ENCODE peak calls at places on chromosomes 13 and 19, in seven cellular contexts. O, J, G, T, C, K and F are unnamed samples.

GRCh38 chr13:36430247-36431203 is 1.8 kb upstream of the CCNA1 start:
- DNase-seq in O (no peak), J (no peak), G (peak; percentile 15), T (no peak), C (peak; percentile 52), K (no peak), F (no peak)

GRCh38 chr13:59112375-59112774 is 1051.4 kb downstream of the DIAPH3 start:
- DNase-seq in O (peak; percentile 11), J (no peak), G (no peak), T (no peak), C (no peak), K (peak; percentile 71), F (no peak)

GRCh38 chr19:34375598-34375997 is 10.6 kb downstream of the GPI start:
- DNase-seq in O (no peak), J (no peak), G (no peak), T (no peak), C (no peak), K (no peak), F (no peak)

GRCh38 chr13:31476266-31476665 is 263.1 kb upstream of the RXFP2 start:
- DNase-seq in O (no peak), J (peak; percentile 25), G (peak; percentile 35), T (no peak), C (peak; percentile 33), K (no peak), F (no peak)

GRCh38 chr13:79404985-79405384 is 1.1 kb downstream of the RBM26 start:
- DNase-seq in O (no peak), J (no peak), G (no peak), T (no peak), C (no peak), K (peak; percentile 31), F (no peak)

GRCh38 chr19:14556662-14557188 is 15.1 kb downstream of the NDUFB7 start:
- DNase-seq in O (peak; percentile 82), J (peak; percentile 72), G (peak; percentile 85), T (no peak), C (peak; percentile 83), K (peak; percentile 79), F (peak; percentile 88)

GRCh38 chr19:44741841-44742352 is 6.6 kb upstream of the BCL3 start:
- DNase-seq in O (peak; percentile 97), J (peak; percentile 97), G (no peak), T (peak; percentile 87), C (peak; percentile 98), K (peak; percentile 98), F (no peak)

GRCh38 chr19:47230122-47230920 is 678 bp downstream of the BBC3 start:
- DNase-seq in O (peak; percentile 82), J (peak; percentile 72), G (peak; percentile 49), T (peak; percentile 65), C (peak; percentile 78), K (peak; percentile 61), F (peak; percentile 85)

GRCh38 chr13:52165410-52165809 is 6.0 kb upstream of the NEK3 start:
- DNase-seq in O (no peak), J (no peak), G (no peak), T (no peak), C (no peak), K (peak; percentile 5), F (no peak)

GRCh38 chr13:32443111-32443510 is 15.2 kb upstream of the N4BP2L1 start:
- DNase-seq in O (peak; percentile 35), J (peak; percentile 31), G (peak; percentile 11), T (peak; percentile 47), C (no peak), K (peak; percentile 43), F (peak; percentile 34)

GRCh38 chr13:22227895-22228294 is 557.0 kb downstream of the FGF9 start:
- DNase-seq in O (no peak), J (no peak), G (no peak), T (no peak), C (no peak), K (no peak), F (no peak)

GRCh38 chr13:105597573-105597972 is 937.9 kb downstream of the EFNB2 start:
- DNase-seq in O (no peak), J (no peak), G (no peak), T (no peak), C (no peak), K (no peak), F (no peak)

GRCh38 chr13:40509876-40510275 is 156.6 kb downstream of the FOXO1 start:
- DNase-seq in O (no peak), J (no peak), G (no peak), T (no peak), C (no peak), K (no peak), F (no peak)

GRCh38 chr19:29620931-29621351 is 14.9 kb downstream of the POP4 start:
- DNase-seq in O (peak; percentile 18), J (no peak), G (no peak), T (no peak), C (no peak), K (no peak), F (no peak)

GRCh38 chr13:98269386-98269785 is 92.3 kb upstream of the RNF113B start:
- DNase-seq in O (no peak), J (no peak), G (no peak), T (no peak), C (no peak), K (no peak), F (no peak)

GRCh38 chr13:106083620-106084350 is 451.7 kb downstream of the EFNB2 start:
- DNase-seq in O (peak; percentile 43), J (peak; percentile 63), G (peak; percentile 31), T (peak; percentile 67), C (no peak), K (peak; percentile 86), F (no peak)

GRCh38 chr19:29711584-29712132 is 3.4 kb downstream of the C19orf12 start:
- DNase-seq in O (no peak), J (no peak), G (no peak), T (no peak), C (no peak), K (no peak), F (no peak)

GRCh38 chr13:44141213-44141724 is 232.4 kb upstream of the SERP2 start:
- DNase-seq in O (no peak), J (peak; percentile 34), G (peak; percentile 13), T (no peak), C (no peak), K (no peak), F (no peak)

GRCh38 chr13:101204270-101205011 is 211.9 kb downstream of the NALCN start:
- DNase-seq in O (no peak), J (no peak), G (no peak), T (no peak), C (no peak), K (no peak), F (no peak)

GRCh38 chr19:29667941-29668340 is 2.7 kb downstream of the PLEKHF1 start:
- DNase-seq in O (peak; percentile 56), J (no peak), G (no peak), T (no peak), C (no peak), K (no peak), F (no peak)

GRCh38 chr13:19982447-19983043 is 24.0 kb downstream of the ZMYM2 start:
- DNase-seq in O (no peak), J (no peak), G (no peak), T (no peak), C (no peak), K (no peak), F (no peak)

GRCh38 chr13:30466841-30467252 is 1.1 kb upstream of the HMGB1 start:
- DNase-seq in O (no peak), J (no peak), G (no peak), T (no peak), C (no peak), K (no peak), F (peak; percentile 48)

GRCh38 chr13:59562924-59563323 is 600.8 kb downstream of the DIAPH3 start:
- DNase-seq in O (no peak), J (no peak), G (no peak), T (no peak), C (no peak), K (no peak), F (no peak)

GRCh38 chr13:90453342-90453741 is 894.1 kb upstream of the MIR17HG start:
- DNase-seq in O (no peak), J (no peak), G (no peak), T (no peak), C (no peak), K (no peak), F (no peak)

GRCh38 chr13:111398715-111399299 is 78.4 kb downstream of the TEX29 start:
- DNase-seq in O (no peak), J (no peak), G (no peak), T (no peak), C (no peak), K (no peak), F (no peak)

GRCh38 chr13:23617551-23618014 is 47.4 kb downstream of the TNFRSF19 start:
- DNase-seq in O (no peak), J (no peak), G (no peak), T (no peak), C (no peak), K (no peak), F (no peak)

GRCh38 chr19:50812474-50812873 is 11.1 kb downstream of the KLK1 start:
- DNase-seq in O (no peak), J (no peak), G (no peak), T (no peak), C (no peak), K (no peak), F (no peak)

GRCh38 chr13:51047434-51048165 is 63.5 kb downstream of the C13orf42 start:
- DNase-seq in O (no peak), J (no peak), G (no peak), T (no peak), C (no peak), K (no peak), F (no peak)
- TF ChIP-seq CTCF in O (no peak), J (no peak), G (no peak), T (no peak), C (no peak), K (no peak), F (no peak)

DNA sequence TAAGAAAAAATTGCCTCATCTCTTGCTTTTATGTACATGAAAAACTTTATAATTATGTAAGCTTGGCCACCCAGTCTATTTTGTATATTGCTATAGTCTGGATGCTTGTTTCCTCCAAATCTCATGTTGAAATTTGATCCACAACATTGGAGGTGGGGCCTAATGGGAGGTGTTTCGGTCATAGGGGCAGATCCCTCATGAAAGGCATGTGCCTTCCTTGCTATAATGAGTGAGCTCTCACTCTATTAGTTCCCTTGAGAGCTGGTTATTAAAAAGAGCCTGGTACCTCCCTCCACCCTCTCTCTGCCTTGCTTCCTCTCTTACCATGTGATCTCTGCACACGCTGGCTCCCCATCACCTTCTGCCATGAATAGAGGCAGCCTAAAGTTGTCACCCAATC is 1005.1 kb downstream of the PCDH9 start:
- DNase-seq in O (no peak), J (no peak), G (no peak), T (no peak), C (no peak), K (no peak), F (no peak)
- H3K36me3 ChIP-seq in O (no peaks in the 10 kb centered on the region), J (no peaks in the 10 kb centered on the region), G (no peaks in the 10 kb centered on the region), T (no peaks in the 10 kb centered on the region), C (no peaks in the 10 kb centered on the region), K (no peaks in the 10 kb centered on the region), F (no peaks in the 10 kb centered on the region)

DNA sequence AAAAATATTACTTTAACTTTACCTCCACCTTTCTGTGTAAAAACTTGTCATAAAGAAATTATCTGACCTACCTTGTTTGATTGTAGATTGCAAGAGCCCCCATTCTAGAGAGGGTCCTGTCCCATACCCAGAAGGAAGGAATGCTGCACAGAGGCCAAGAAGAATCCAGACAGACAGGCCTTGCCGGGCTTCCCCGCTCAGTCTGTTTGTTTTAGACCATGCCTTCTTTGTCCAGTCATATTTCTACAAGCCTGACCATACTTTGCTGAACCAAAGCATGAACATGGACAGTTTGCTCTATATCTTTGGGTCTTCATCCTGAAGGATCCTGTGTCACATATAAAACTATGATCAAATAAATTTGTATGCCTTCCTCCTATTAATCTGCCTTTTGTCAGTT is 95.8 kb upstream of the MYCBP2 start:
- DNase-seq in O (no peak), J (no peak), G (no peak), T (peak; percentile 37), C (no peak), K (no peak), F (no peak)
- TF ChIP-seq CTCF in O (no peak), J (no peak), G (no peak), T (no peak), C (no peak), K (no peak), F (no peak)

GRCh38 chr19:48452255-48452654 is 3.1 kb upstream of the KCNJ14 start:
- DNase-seq in O (peak; percentile 46), J (no peak), G (no peak), T (no peak), C (no peak), K (no peak), F (no peak)
- H3K36me3 ChIP-seq in O (no peaks in the 10 kb centered on the region), J (no peaks in the 10 kb centered on the region), G (peaks cover 28% of the 10 kb centered on the region), T (peaks cover 1% of the 10 kb centered on the region), C (peaks cover 74% of the 10 kb centered on the region), K (peaks cover 4% of the 10 kb centered on the region), F (peaks cover 31% of the 10 kb centered on the region)